ENCODE peak calls at places on chromosomes 7 and 10, in six cellular contexts. V, L, Q, R, H and X are unnamed samples.

GRCh38 chr10:35195361-35196306 is 69.0 kb downstream of the CREM start:
- DNase-seq in V (peak), L (no peak), Q (peak), R (peak), H (peak), X (no peak)

GRCh38 chr7:19713676-19714075 is 4.8 kb upstream of the POLR1F start:
- DNase-seq in V (peak), L (no peak), Q (peak), R (peak), H (no peak), X (no peak)

GRCh38 chr10:943334-944033 is 12.0 kb upstream of the LARP4B start:
- DNase-seq in V (no peak), L (no peak), Q (no peak), R (no peak), H (no peak), X (no peak)

GRCh38 chr10:26503911-26504310 is 65.8 kb downstream of the APBB1IP start:
- DNase-seq in V (no peak), L (no peak), Q (no peak), R (no peak), H (no peak), X (no peak)

GRCh38 chr10:102648889-102649752 is 4.8 kb downstream of the TRIM8 start:
- DNase-seq in V (peak), L (no peak), Q (peak), R (no peak), H (no peak), X (no peak)

GRCh38 chr10:103333934-103334520 is 16.9 kb downstream of the PCGF6 start:
- DNase-seq in V (peak), L (no peak), Q (no peak), R (no peak), H (peak), X (no peak)

GRCh38 chr10:128268015-128268722 is 141.9 kb upstream of the MKI67 start:
- DNase-seq in V (peak), L (no peak), Q (no peak), R (no peak), H (no peak), X (no peak)

GRCh38 chr10:48602401-48603135 is 2.3 kb downstream of the ARHGAP22 start:
- DNase-seq in V (no peak), L (no peak), Q (no peak), R (no peak), H (no peak), X (peak)

GRCh38 chr10:34537629-34538231 is 277.4 kb downstream of the PARD3 start:
- DNase-seq in V (no peak), L (no peak), Q (no peak), R (no peak), H (no peak), X (no peak)

GRCh38 chr10:109969907-109970306 is 37.9 kb upstream of the ADD3 start:
- DNase-seq in V (peak), L (no peak), Q (no peak), R (no peak), H (no peak), X (no peak)

GRCh38 chr10:128596906-128597305 is 470.7 kb upstream of the MKI67 start:
- DNase-seq in V (no peak), L (no peak), Q (no peak), R (no peak), H (no peak), X (no peak)

GRCh38 chr7:17939670-17940301 is 508 bp downstream of the SNX13 start:
- DNase-seq in V (peak), L (peak), Q (no peak), R (peak), H (no peak), X (no peak)

GRCh38 chr10:71685554-71686202 is 33.9 kb downstream of the C10orf105 start:
- DNase-seq in V (no peak), L (no peak), Q (no peak), R (no peak), H (no peak), X (no peak)

GRCh38 chr7:108190891-108191290 is 60.7 kb upstream of the LAMB4 start:
- DNase-seq in V (no peak), L (no peak), Q (no peak), R (no peak), H (no peak), X (no peak)

GRCh38 chr7:1889556-1890181 is 219.6 kb downstream of the ELFN1 start:
- DNase-seq in V (no peak), L (no peak), Q (no peak), R (no peak), H (peak), X (no peak)

GRCh38 chr10:131673396-131673795 is 227.4 kb upstream of the PPP2R2D start:
- DNase-seq in V (no peak), L (no peak), Q (no peak), R (no peak), H (no peak), X (peak)

GRCh38 chr10:73577788-73578187 is 13.4 kb downstream of the USP54 start:
- DNase-seq in V (peak), L (no peak), Q (no peak), R (no peak), H (no peak), X (no peak)

GRCh38 chr7:7266257-7266656 is 83.9 kb downstream of the C1GALT1 start:
- DNase-seq in V (no peak), L (no peak), Q (no peak), R (no peak), H (no peak), X (no peak)

GRCh38 chr10:58590152-58590551 is 77.5 kb downstream of the BICC1 start:
- DNase-seq in V (no peak), L (no peak), Q (no peak), R (no peak), H (peak), X (no peak)

GRCh38 chr10:62653254-62653653 is 151.3 kb upstream of the ADO start:
- DNase-seq in V (peak), L (no peak), Q (no peak), R (no peak), H (no peak), X (no peak)

GRCh38 chr10:34469446-34469845 is 345.6 kb downstream of the PARD3 start:
- DNase-seq in V (no peak), L (no peak), Q (no peak), R (no peak), H (no peak), X (no peak)

GRCh38 chr10:124092270-124093075 is 925 bp downstream of the CHST15 start:
- DNase-seq in V (peak), L (no peak), Q (no peak), R (no peak), H (no peak), X (peak)

GRCh38 chr7:32020760-32021159 is 49.4 kb downstream of the PDE1C start:
- DNase-seq in V (no peak), L (no peak), Q (no peak), R (no peak), H (no peak), X (no peak)

GRCh38 chr10:89283988-89284475 is 17.8 kb upstream of the IFIT2 start:
- DNase-seq in V (peak), L (no peak), Q (no peak), R (no peak), H (peak), X (no peak)

GRCh38 chr7:27156508-27156898 is at the start of gene HOXA7:
- DNase-seq in V (no peak), L (peak), Q (no peak), R (no peak), H (peak), X (peak)

GRCh38 chr10:1241973-1242935 is 186.1 kb downstream of the WDR37 start:
- DNase-seq in V (no peak), L (no peak), Q (no peak), R (no peak), H (no peak), X (peak)

GRCh38 chr7:130092598-130092997 is 22.3 kb downstream of the KLHDC10 start:
- DNase-seq in V (no peak), L (no peak), Q (no peak), R (no peak), H (no peak), X (no peak)

GRCh38 chr10:115020449-115020848 is 72.7 kb upstream of the ATRNL1 start:
- DNase-seq in V (no peak), L (no peak), Q (no peak), R (no peak), H (no peak), X (no peak)

GRCh38 chr10:84337199-84337598 is 8.8 kb downstream of the CCSER2 start:
- DNase-seq in V (no peak), L (no peak), Q (no peak), R (no peak), H (no peak), X (no peak)

GRCh38 chr10:127974911-127975310 is 68.0 kb downstream of the PTPRE start:
- DNase-seq in V (no peak), L (peak), Q (no peak), R (no peak), H (no peak), X (no peak)